ENCODE peak calls at places on chromosomes 11 and 22, in eight cellular contexts. B is osteocyte, D is choroid plexus epithelial cell, L is Panc1, W is NCI-H1930, F is COR-L47, C is fibroblast of lung, X is RCC 7860. I is an unnamed sample.

GRCh38 chr22:35480143-35480542 is 60.5 kb upstream of the RASD2 start:
- DNase-seq in L (no peak), W (no peak), C (peak), F (no peak), X (peak), B (no peak), D (no peak), I (no peak)

GRCh38 chr11:115720537-115721308 is 216.5 kb upstream of the CADM1 start:
- DNase-seq in L (no peak), F (no peak), B (no peak), D (no peak), C (no peak), W (no peak), X (no peak), I (no peak)

GRCh38 chr11:125215205-125215565 is 50.6 kb downstream of the PKNOX2 start:
- DNase-seq in L (no peak), W (no peak), B (no peak), C (no peak), F (no peak), D (no peak), X (no peak), I (no peak)

GRCh38 chr11:126522152-126522551 is 166.7 kb downstream of the ST3GAL4 start:
- DNase-seq in B (no peak), W (no peak), F (no peak), D (no peak), L (no peak), X (no peak), C (no peak), I (no peak)

GRCh38 chr11:69344570-69345145 is 50.7 kb downstream of the MYEOV start:
- DNase-seq in C (no peak), X (no peak), D (no peak), W (no peak), F (no peak), B (peak), L (no peak), I (no peak)

GRCh38 chr22:27881404-27881803 is 37.7 kb downstream of the PITPNB start:
- DNase-seq in X (no peak), L (no peak), D (peak), C (peak), B (no peak), W (no peak), F (no peak), I (no peak)

GRCh38 chr11:11586465-11586864 is 35.3 kb downstream of the GALNT18 start:
- DNase-seq in X (no peak), W (no peak), D (no peak), L (no peak), B (no peak), C (no peak), F (no peak), I (no peak)

GRCh38 chr11:72084960-72085359 is 4.3 kb downstream of the LRRC51 start:
- DNase-seq in D (no peak), C (no peak), B (no peak), F (no peak), W (no peak), X (no peak), L (no peak), I (no peak)

GRCh38 chr11:69071086-69071800 is 22.5 kb downstream of the TPCN2 start:
- DNase-seq in B (no peak), D (no peak), C (no peak), F (no peak), L (no peak), X (no peak), W (no peak), I (no peak)

GRCh38 chr11:12812849-12813248 is 138.6 kb downstream of the TEAD1 start:
- DNase-seq in C (peak), F (no peak), W (no peak), X (peak), B (no peak), D (no peak), L (no peak), I (no peak)

GRCh38 chr11:2898366-2899079 is 12.9 kb upstream of the CDKN1C start:
- DNase-seq in F (no peak), X (peak), W (no peak), C (peak), B (no peak), D (peak), L (no peak), I (no peak)

GRCh38 chr11:107014871-107015270 is 3.4 kb downstream of the GUCY1A2 start:
- DNase-seq in F (no peak), X (no peak), D (peak), C (peak), L (no peak), W (no peak), B (no peak), I (no peak)

GRCh38 chr22:41915035-41915782 is at the start of gene SHISA8:
- DNase-seq in C (peak), F (peak), L (no peak), W (no peak), D (peak), B (no peak), X (no peak), I (no peak)

GRCh38 chr11:27319065-27319464 is 44.0 kb downstream of the CCDC34 start:
- DNase-seq in D (peak), C (peak), W (no peak), F (no peak), X (peak), L (no peak), B (no peak), I (no peak)

GRCh38 chr11:18669211-18669593 is 29.4 kb upstream of the TMEM86A start:
- DNase-seq in B (no peak), X (no peak), D (peak), L (no peak), C (peak), W (no peak), F (no peak), I (no peak)

I was measured in D721Med.